ENCODE peak calls at places on chromosomes 16 and 17, in nine cellular contexts. A is sigmoid colon, Z is HepG2, O is spleen, M is stomach, I is vagina, E is transverse colon, B is SK-N-SH, X is GM12878. H is an unnamed sample.

GRCh38 chr17:62966426-62967110 is 533 bp downstream of the TANC2 start:
- DNase-seq in M (peak), I (no peak), X (no peak), A (no peak), Z (no peak), B (no peak), E (peak), O (peak), H (peak)

GRCh38 chr17:13599168-13599577 is 2.6 kb downstream of the HS3ST3A1 start:
- DNase-seq in O (no peak), A (no peak), M (no peak), B (no peak), I (no peak), E (no peak), X (no peak), Z (no peak), H (no peak)

GRCh38 chr17:45680360-45680759 is 103.8 kb upstream of the CRHR1 start:
- DNase-seq in Z (no peak), M (no peak), I (no peak), E (no peak), O (no peak), B (no peak), A (no peak), X (no peak), H (no peak)

GRCh38 chr17:36999475-36999874 is 50.7 kb downstream of the AATF start:
- DNase-seq in O (no peak), E (no peak), I (no peak), A (no peak), X (no peak), M (no peak), Z (no peak), B (no peak), H (peak)

GRCh38 chr17:74924250-74924948 is at the start of gene OTOP2:
- DNase-seq in B (peak), E (peak), I (no peak), M (no peak), O (peak), Z (no peak), X (no peak), A (no peak), H (peak)

GRCh38 chr17:74619077-74619673 is 4.4 kb downstream of the CD300E start:
- DNase-seq in Z (no peak), O (no peak), E (no peak), I (no peak), X (no peak), B (no peak), A (no peak), M (no peak), H (no peak)

GRCh38 chr17:11880714-11881113 is 116.6 kb downstream of the ZNF18 start:
- DNase-seq in A (no peak), M (no peak), X (no peak), O (no peak), B (peak), Z (peak), I (no peak), E (peak), H (no peak)

GRCh38 chr16:588639-588888 is 1.3 kb upstream of the RAB40C start:
- DNase-seq in E (peak), M (peak), Z (no peak), O (peak), X (no peak), A (no peak), B (peak), I (no peak), H (peak)

GRCh38 chr16:89861648-89862047 is 11.7 kb upstream of the TCF25 start:
- DNase-seq in E (no peak), B (no peak), M (no peak), O (no peak), A (no peak), X (no peak), I (no peak), Z (no peak), H (no peak)

GRCh38 chr17:48814504-48814903 is 2.5 kb downstream of the TTLL6 start:
- DNase-seq in B (peak), O (no peak), X (no peak), I (no peak), A (no peak), E (peak), Z (peak), M (peak), H (no peak)

GRCh38 chr16:23959069-23959800 is 123.5 kb downstream of the PRKCB start:
- DNase-seq in E (no peak), Z (no peak), B (no peak), X (no peak), M (no peak), O (no peak), A (no peak), I (no peak), H (peak)

GRCh38 chr17:28725166-28725659 is 820 bp downstream of the TLCD1 start:
- DNase-seq in X (no peak), O (no peak), E (no peak), A (peak), Z (peak), B (no peak), I (no peak), M (no peak), H (peak)

GRCh38 chr16:50743575-50744225 is 1.8 kb downstream of the CYLD start:
- DNase-seq in I (no peak), B (no peak), M (no peak), X (no peak), A (no peak), O (no peak), E (no peak), Z (no peak), H (no peak)

GRCh38 chr16:50741225-50741807 is 570 bp upstream of the CYLD start:
- DNase-seq in E (peak), O (no peak), B (no peak), Z (no peak), I (no peak), M (no peak), X (no peak), A (no peak), H (no peak)

GRCh38 chr16:50740747-50741146 is 1.1 kb upstream of the CYLD start:
- DNase-seq in O (no peak), I (no peak), B (no peak), Z (no peak), M (no peak), X (no peak), E (no peak), A (no peak), H (no peak)

GRCh38 chr16:50742521-50743150 is 750 bp downstream of the CYLD start:
- DNase-seq in A (no peak), X (no peak), Z (no peak), B (no peak), E (peak), O (no peak), I (no peak), M (no peak), H (no peak)

DNA sequence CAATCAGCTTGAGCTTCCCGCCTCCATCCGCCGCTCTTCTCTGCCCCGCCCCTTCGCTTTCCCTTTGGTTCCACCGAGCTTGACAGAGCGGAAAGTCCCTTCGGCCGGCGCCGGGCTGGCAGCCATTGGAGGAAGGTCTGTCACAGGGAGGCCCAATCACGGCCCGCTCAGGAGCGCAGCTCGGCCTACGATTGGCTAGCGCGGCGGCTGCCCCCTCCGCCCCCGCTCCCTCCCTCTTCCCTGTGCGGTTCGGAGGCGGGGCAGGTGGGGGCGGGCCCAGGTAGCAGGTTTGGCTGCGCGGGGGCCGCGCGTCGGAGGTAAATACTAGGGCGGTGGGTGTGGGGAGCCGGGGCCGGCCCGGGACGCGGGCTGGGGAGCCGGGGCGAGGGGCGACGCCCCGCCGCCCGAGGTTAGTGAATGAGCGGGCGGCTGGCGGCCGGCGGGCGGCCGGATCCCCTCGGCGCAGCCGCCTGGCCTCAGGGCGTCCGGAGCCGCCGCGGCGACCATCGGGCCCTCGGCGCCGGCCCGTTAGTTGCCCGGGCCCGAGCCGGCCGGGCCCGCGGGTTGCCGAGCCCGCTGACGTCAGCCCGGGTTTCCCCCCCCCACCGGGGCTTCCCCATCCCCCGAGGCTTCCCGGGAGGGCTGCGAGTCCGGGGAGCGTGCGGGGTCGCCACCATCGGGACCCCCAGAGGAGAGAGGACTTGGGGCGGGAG is at the start of gene CYLD:
- DNase-seq in B (peak), X (peak), Z (peak), M (peak), E (peak), I (peak), O (peak), A (peak), H (peak)
- TF ChIP-seq POLR2AphosphoS5 in B (no peak), X (no peak), Z (no peak), M (peak), E (peak), I (peak), O (peak), A (peak), H (peak)

GRCh38 chr17:1753767-1754429 is 8.0 kb upstream of the SERPINF1 start:
- DNase-seq in A (no peak), O (no peak), B (no peak), Z (no peak), X (no peak), E (no peak), M (no peak), I (no peak), H (no peak)
- H3K27ac ChIP-seq in A (no peak), O (no peak), B (no peak), Z (peak), X (no peak), E (no peak), M (no peak), I (no peak), H (no peak)

GRCh38 chr17:16515933-16516332 is 23.9 kb upstream of the LRRC75A start:
- DNase-seq in X (no peak), M (no peak), I (no peak), O (no peak), A (no peak), E (no peak), Z (no peak), B (no peak), H (no peak)

GRCh38 chr17:16516594-16517018 is 24.6 kb upstream of the LRRC75A start:
- DNase-seq in E (no peak), X (no peak), B (peak), Z (no peak), A (no peak), I (no peak), O (no peak), M (no peak), H (no peak)

GRCh38 chr17:16517477-16517876 is 25.5 kb upstream of the LRRC75A start:
- DNase-seq in E (no peak), A (no peak), X (no peak), M (no peak), Z (no peak), B (no peak), O (no peak), I (no peak), H (no peak)

GRCh38 chr17:16519021-16519420 is 27.0 kb upstream of the LRRC75A start:
- DNase-seq in M (no peak), A (no peak), E (no peak), B (no peak), O (no peak), X (no peak), I (no peak), Z (no peak), H (no peak)

GRCh38 chr17:16521070-16521727 is 29.2 kb upstream of the LRRC75A start:
- DNase-seq in Z (peak), E (peak), A (peak), O (peak), B (peak), M (peak), X (peak), I (no peak), H (peak)
- TF ChIP-seq POLR2AphosphoS5 in Z (no peak), E (no peak), A (no peak), O (no peak), B (no peak), M (peak), X (no peak), I (peak), H (no peak)

DNA sequence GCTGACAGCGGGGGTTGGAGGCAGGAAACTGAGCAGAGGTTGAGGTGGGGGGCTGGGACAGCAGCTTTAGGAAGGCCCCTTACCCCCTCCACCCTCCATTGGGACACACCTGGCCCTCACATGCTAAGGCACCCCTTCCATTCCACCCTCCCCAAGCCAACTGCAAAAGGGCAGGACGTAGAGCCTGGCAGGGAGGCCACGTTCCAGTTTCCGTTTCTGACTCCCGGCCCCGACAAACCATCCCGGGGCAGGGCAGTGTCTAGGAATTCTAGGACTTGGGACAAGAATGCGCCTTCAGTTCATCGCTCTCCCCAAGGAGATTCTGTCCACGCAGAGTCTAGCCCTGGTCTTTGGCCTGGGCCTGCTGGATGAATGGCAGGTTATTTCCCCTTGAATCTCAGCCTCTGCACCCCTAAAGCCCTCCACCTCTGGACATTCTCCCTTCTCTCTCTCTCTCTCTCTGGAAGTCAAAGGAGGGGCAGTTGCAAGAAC is 1.7 kb downstream of the FOXJ1 start:
- DNase-seq in B (no peak), A (no peak), E (no peak), O (no peak), X (no peak), Z (no peak), M (no peak), I (no peak), H (no peak)
- H3K27ac ChIP-seq in B (no peak), A (no peak), E (no peak), O (no peak), X (no peak), Z (peak), M (no peak), I (no peak), H (no peak)

GRCh38 chr16:16071631-16072244 is 122.3 kb downstream of the ABCC1 start:
- DNase-seq in Z (peak), I (no peak), O (no peak), A (no peak), E (no peak), B (no peak), M (peak), X (no peak), H (no peak)

GRCh38 chr16:16062023-16062932 is 112.9 kb downstream of the ABCC1 start:
- DNase-seq in M (no peak), Z (no peak), A (peak), B (no peak), O (no peak), I (no peak), X (no peak), E (peak), H (peak)

GRCh38 chr16:16064874-16065384 is 115.5 kb downstream of the ABCC1 start:
- DNase-seq in O (no peak), Z (no peak), X (no peak), M (no peak), E (no peak), B (no peak), A (no peak), I (no peak), H (no peak)

GRCh38 chr16:16063685-16064084 is 114.3 kb downstream of the ABCC1 start:
- DNase-seq in E (no peak), O (no peak), X (no peak), Z (no peak), B (no peak), I (no peak), A (no peak), M (no peak), H (no peak)

DNA sequence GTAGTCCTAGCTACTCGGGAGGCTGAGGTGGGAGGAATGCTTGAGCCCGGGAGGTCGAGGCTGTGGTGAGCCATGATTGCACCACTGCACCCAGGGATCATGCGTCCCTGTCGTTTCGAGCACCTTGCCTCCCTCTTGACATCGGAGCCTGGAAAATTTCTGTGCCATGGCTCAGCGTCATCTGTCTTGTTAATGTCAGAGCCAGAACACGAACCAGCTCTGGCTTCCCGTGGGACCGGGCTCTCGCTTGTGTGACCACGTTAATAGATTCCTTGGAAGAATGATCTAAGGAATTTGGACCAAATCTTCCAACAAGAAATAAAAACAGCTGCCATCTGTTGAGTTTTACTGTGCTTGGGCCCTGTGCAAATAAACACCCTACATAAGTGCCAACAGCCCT is 117.7 kb downstream of the ABCC1 start:
- DNase-seq in A (peak), Z (no peak), B (no peak), X (no peak), I (no peak), E (peak), M (no peak), O (no peak), H (no peak)
- TF ChIP-seq POLR2AphosphoS5 in A (peak), Z (no peak), B (no peak), X (no peak), I (peak), E (peak), M (peak), O (no peak), H (no peak)

GRCh38 chr16:67928561-67929364 is 2.9 kb downstream of the CTRL start:
- DNase-seq in B (peak), A (peak), E (peak), O (peak), Z (peak), I (no peak), X (no peak), M (peak), H (peak)

GRCh38 chr16:67926181-67926742 is 5.4 kb downstream of the CTRL start:
- DNase-seq in O (peak), E (no peak), A (no peak), M (peak), X (no peak), Z (no peak), I (no peak), B (no peak), H (no peak)

GRCh38 chr16:67930191-67930590 is 1.5 kb downstream of the CTRL start:
- DNase-seq in X (no peak), I (no peak), O (no peak), M (no peak), B (no peak), Z (no peak), E (no peak), A (peak), H (no peak)

GRCh38 chr16:67928147-67928546 is 3.5 kb downstream of the CTRL start:
- DNase-seq in B (no peak), M (no peak), O (peak), I (no peak), X (no peak), A (no peak), E (no peak), Z (no peak), H (no peak)

GRCh38 chr16:67927131-67927941 is 4.3 kb downstream of the CTRL start:
- DNase-seq in B (no peak), O (no peak), I (no peak), A (no peak), Z (no peak), M (no peak), X (no peak), E (no peak), H (no peak)
- H3K27ac ChIP-seq in B (no peak), O (no peak), I (no peak), A (no peak), Z (no peak), M (no peak), X (no peak), E (no peak), H (no peak)

H was measured in HL-60.